ENCODE peak calls at places on chromosomes 1 and 21, in nine cellular contexts. E is neural crest cell, M is endothelial cell, A is GM23338, L is AG04449, U is brain microvascular endothelial cell, H is esophagus squamous epithelium, D is lower lobe of right lung, R is fibroblast of the aortic adventitia. K is an unnamed sample.

GRCh38 chr1:117662667-117663066 is 56.8 kb downstream of the TENT5C start:
- DNase-seq in M (no peak), H (no peak), L (no peak), D (no peak), A (peak; percentile 56), E (no peak), U (no peak), R (no peak), K (no peak)

GRCh38 chr1:15246960-15247614 is at the start of gene FHAD1:
- DNase-seq in E (peak; percentile 62), A (peak; percentile 84), M (peak; percentile 77), H (no peak), R (peak; percentile 22), U (peak; percentile 57), D (peak; percentile 84), L (no peak), K (no peak)

GRCh38 chr1:176996455-176997090 is 167.9 kb downstream of the ASTN1 start:
- DNase-seq in L (no peak), A (peak; percentile 62), E (peak; percentile 10), M (no peak), H (no peak), R (no peak), U (no peak), D (no peak), K (no peak)

GRCh38 chr21:17548262-17548661 is 35.4 kb downstream of the CXADR start:
- DNase-seq in E (no peak), M (no peak), U (no peak), H (no peak), A (no peak), L (no peak), D (no peak), R (no peak), K (no peak)

GRCh38 chr1:241822846-241823245 is 25.2 kb upstream of the EXO1 start:
- DNase-seq in R (no peak), U (no peak), M (no peak), D (no peak), E (no peak), H (no peak), L (no peak), A (no peak), K (no peak)

GRCh38 chr1:152141971-152142584 is 16.9 kb downstream of the RPTN start:
- DNase-seq in M (peak; percentile 61), D (peak; percentile 50), A (peak; percentile 90), R (peak; percentile 85), L (peak; percentile 23), E (no peak), U (peak; percentile 82), H (no peak), K (no peak)

GRCh38 chr1:175088523-175088922 is 20.9 kb downstream of the TNN start:
- DNase-seq in L (no peak), E (no peak), U (no peak), R (no peak), H (no peak), A (no peak), D (no peak), M (no peak), K (no peak)

GRCh38 chr1:57824535-57824934 is 400.7 kb upstream of the DAB1 start:
- DNase-seq in H (no peak), E (no peak), R (no peak), M (no peak), A (no peak), U (no peak), L (no peak), D (no peak), K (no peak)

GRCh38 chr21:29390778-29391177 is 92.1 kb downstream of the BACH1 start:
- DNase-seq in A (no peak), M (no peak), D (no peak), L (no peak), R (no peak), H (no peak), U (no peak), E (no peak), K (no peak)
- TF ChIP-seq CTCF in A (no peak), M (no peak), D (no peak), L (no peak), R (no peak), H (no peak), U (no peak), E (no peak), K (no peak)

GRCh38 chr1:157575744-157576143 is 22.1 kb downstream of the FCRL4 start:
- DNase-seq in D (no peak), U (no peak), H (no peak), L (no peak), A (no peak), M (no peak), R (no peak), E (no peak), K (no peak)
- TF ChIP-seq CTCF in D (no peak), U (no peak), H (no peak), L (no peak), A (no peak), M (no peak), R (no peak), E (no peak), K (no peak)

GRCh38 chr1:173506437-173506836 is 29.3 kb downstream of the PRDX6 start:
- DNase-seq in R (no peak), H (no peak), M (no peak), D (no peak), A (peak; percentile 66), L (no peak), U (no peak), E (no peak), K (no peak)
- TF ChIP-seq CTCF in R (no peak), H (peak; percentile 35), M (no peak), D (no peak), A (peak; percentile 69), L (no peak), U (peak; percentile 9), E (peak; percentile 44), K (peak; percentile 14)

GRCh38 chr1:18362150-18362549 is 118.6 kb upstream of the KLHDC7A start:
- DNase-seq in R (no peak), E (no peak), L (no peak), M (no peak), H (no peak), A (no peak), D (no peak), U (no peak), K (no peak)
- TF ChIP-seq CTCF in R (no peak), E (no peak), L (no peak), M (no peak), H (no peak), A (peak; percentile 61), D (no peak), U (no peak), K (no peak)

DNA sequence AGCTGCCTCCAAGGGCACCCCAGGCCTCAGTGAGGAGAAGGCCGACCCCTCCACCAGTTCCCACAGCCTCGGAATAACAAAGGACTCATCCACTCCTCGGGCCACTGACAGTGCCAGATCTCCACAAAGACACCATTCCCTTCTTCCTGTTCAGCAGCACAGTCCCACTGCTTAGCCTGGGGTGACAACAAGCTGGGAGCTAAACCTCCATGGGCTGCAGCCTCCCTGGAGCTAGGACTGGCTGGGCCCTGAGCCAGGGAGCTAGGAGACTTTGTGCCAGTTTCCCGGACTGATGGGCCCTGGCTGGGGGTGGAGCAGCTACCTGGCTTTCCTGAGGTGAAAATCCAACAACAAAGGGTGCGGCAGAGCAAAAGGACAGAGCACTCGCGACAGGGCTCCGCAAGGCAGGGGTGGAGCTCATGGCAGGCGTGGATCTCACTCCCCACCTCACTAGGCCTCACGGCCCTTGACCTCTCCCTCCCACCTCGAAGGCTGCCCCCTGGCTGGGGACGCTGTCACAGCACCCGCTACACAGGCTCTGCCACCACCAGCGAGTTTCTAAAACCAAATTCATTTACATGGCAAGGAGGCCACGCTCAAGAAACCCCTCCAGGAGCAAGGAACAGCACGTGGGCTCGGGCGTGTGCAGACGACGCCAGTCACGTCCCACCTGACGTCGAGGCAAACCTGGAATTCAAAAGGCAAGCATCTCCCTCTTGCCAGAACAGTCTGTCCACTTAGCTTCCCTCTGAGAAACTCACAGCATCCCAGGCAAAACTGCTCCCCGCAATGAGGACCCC is 13.8 kb downstream of the SLC35E2B start:
- DNase-seq in M (peak; percentile 73), R (no peak), L (no peak), E (no peak), H (no peak), U (no peak), A (peak; percentile 70), D (peak; percentile 34), K (peak; percentile 63)
- TF ChIP-seq CTCF in M (peak; percentile 39), R (peak; percentile 32), L (peak; percentile 25), E (peak; percentile 33), H (no peak), U (peak; percentile 48), A (peak; percentile 62), D (no peak), K (peak; percentile 25)

DNA sequence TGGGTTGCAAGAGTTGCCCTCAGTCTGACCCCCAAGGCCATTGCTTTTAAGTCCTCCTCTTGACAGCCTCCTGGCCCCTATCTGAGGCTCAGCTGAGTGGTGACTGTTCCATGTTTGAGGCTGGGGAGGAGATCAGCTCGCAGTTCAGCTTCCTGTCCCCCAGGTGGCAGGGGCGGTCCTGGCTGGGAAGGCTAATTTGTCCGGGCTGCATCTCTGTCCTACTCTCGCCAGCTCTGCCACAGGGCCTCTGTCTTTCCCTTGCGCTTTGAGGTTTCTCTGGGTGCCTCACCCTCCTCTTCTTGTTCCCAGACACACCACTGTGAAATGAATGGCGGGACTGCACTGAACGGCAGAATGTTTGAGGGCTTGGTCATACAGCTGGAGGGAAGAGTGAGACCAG is 157.3 kb downstream of the KCNJ6 start:
- DNase-seq in L (no peak), E (peak; percentile 52), R (peak; percentile 14), A (peak; percentile 86), H (no peak), D (no peak), M (peak; percentile 57), U (peak; percentile 52), K (no peak)
- TF ChIP-seq CTCF in L (peak; percentile 94), E (peak; percentile 72), R (peak; percentile 35), A (peak; percentile 91), H (peak; percentile 62), D (peak; percentile 41), M (peak; percentile 52), U (peak; percentile 91), K (peak; percentile 82)

DNA sequence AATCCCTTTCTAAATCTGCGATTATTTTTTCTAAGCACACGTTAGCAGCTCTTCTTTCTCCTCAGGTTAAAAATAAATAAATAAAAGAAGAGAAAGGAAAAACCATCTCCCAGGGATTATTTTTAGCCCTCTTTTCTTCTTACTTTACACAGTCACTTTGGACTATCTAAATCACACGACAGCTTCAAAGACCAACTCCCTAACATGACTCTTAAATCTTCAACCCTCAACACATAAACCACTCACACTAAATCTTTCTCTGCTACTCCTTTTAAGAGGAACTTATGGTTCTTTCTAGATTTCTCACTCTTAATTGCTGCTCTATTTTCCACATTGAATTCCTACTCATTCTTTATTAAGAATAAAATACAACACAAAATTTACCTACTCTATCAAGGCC is 1095.0 kb upstream of the B3GALT2 start:
- DNase-seq in D (no peak), L (no peak), E (no peak), A (no peak), H (no peak), U (no peak), M (no peak), R (no peak), K (no peak)
- TF ChIP-seq CTCF in D (no peak), L (no peak), E (no peak), A (no peak), H (no peak), U (no peak), M (no peak), R (no peak), K (no peak)

GRCh38 chr21:37658994-37659458 is 257.2 kb downstream of the KCNJ6 start:
- DNase-seq in U (peak; percentile 69), R (peak; percentile 83), H (no peak), D (no peak), A (no peak), E (no peak), M (no peak), L (peak; percentile 40), K (no peak)
- TF ChIP-seq CTCF in U (peak; percentile 59), R (peak; percentile 53), H (peak; percentile 46), D (peak; percentile 16), A (no peak), E (no peak), M (no peak), L (no peak), K (peak; percentile 77)

GRCh38 chr1:29256395-29256794 is 20.1 kb downstream of the PTPRU start:
- DNase-seq in D (no peak), L (no peak), R (no peak), M (no peak), E (no peak), U (no peak), A (peak; percentile 57), H (no peak), K (no peak)
- TF ChIP-seq CTCF in D (no peak), L (no peak), R (no peak), M (no peak), E (peak; percentile 29), U (no peak), A (no peak), H (no peak), K (no peak)